ENCODE peak calls at places on chromosomes 3 and 15, in five cellular contexts. S, D, K, C and R are unnamed samples.

GRCh38 chr3:17801131-17801530 is 58.7 kb upstream of the TBC1D5 start:
- DNase-seq in S (no peak), K (no peak), D (no peak), C (no peak), R (no peak)

GRCh38 chr3:16865335-16865734 is 19.4 kb upstream of the PLCL2 start:
- DNase-seq in S (no peak), D (no peak), K (no peak), C (no peak), R (no peak)

GRCh38 chr3:42701371-42702065 is 1.1 kb downstream of the HHATL start:
- DNase-seq in C (no peak), S (peak), D (no peak), K (peak), R (peak)

GRCh38 chr15:92071030-92071644 is 217.6 kb downstream of the SLCO3A1 start:
- DNase-seq in D (no peak), K (no peak), S (no peak), C (no peak), R (no peak)

GRCh38 chr3:33331414-33331813 is 54.2 kb downstream of the FBXL2 start:
- DNase-seq in D (no peak), S (no peak), C (no peak), K (no peak), R (no peak)

GRCh38 chr3:51375571-51375970 is 9.5 kb upstream of the MANF start:
- DNase-seq in K (no peak), D (no peak), S (no peak), C (no peak), R (no peak)

GRCh38 chr3:119500265-119500664 is 1.9 kb downstream of the TIMMDC1 start:
- DNase-seq in C (no peak), K (no peak), S (no peak), D (no peak), R (no peak)

GRCh38 chr3:46087871-46088270 is 60.6 kb upstream of the XCR1 start:
- DNase-seq in K (peak), S (no peak), C (no peak), D (peak), R (peak)

GRCh38 chr3:14837188-14837587 is 18.4 kb downstream of the FGD5 start:
- DNase-seq in D (no peak), S (no peak), C (no peak), K (no peak), R (no peak)

GRCh38 chr3:32780735-32781210 is 37.0 kb upstream of the TRIM71 start:
- DNase-seq in S (peak), C (no peak), D (peak), K (peak), R (peak)

GRCh38 chr15:56978898-56979662 is 60.6 kb downstream of the TCF12 start:
- DNase-seq in K (no peak), S (peak), C (no peak), D (no peak), R (no peak)

GRCh38 chr3:191094057-191094456 is 105.0 kb upstream of the OSTN start:
- DNase-seq in K (no peak), D (no peak), S (peak), C (peak), R (no peak)

DNA sequence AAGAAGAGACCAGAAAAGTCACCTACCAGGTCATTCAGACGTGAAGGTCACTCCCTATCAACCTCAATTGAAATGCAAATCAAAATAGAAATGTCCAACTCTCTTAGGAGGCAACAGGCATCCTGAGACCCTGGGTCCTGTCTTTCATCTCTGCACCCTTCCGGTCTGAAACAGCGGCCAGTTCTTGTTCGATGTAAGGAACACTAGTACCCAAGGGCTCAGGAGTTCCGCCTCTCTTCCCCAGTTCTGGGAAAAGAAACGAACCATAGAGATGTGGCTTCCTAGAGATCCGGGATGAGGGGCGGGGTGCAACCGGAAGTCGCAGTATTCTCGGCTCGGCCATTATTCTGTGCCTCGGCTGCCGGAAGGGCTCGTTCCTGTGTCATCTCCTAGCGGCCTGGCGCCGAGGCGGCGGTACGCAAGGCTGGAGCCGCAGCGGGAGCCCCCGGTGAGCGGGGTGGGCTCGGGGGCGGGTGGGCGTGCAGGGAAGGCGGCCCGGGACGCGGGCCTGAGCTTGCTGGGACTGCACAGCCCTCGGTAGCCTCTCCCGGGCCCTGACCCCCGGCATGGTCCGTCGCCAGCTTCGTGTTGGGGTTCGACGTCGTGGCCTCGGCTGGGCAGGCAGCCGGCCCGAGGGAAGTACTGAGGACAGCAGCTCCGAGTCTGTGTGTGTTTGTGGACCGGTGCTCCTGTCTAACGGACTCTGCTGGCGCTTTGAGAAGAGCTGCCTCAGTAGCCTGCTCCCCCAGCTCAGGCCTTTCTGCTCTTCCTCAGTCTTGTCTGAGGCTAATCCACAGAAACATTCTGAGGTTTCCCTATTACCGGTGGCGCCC is at the start of gene ZNF197:
- DNase-seq in C (peak), D (peak), K (peak), S (peak), R (peak)
- TF ChIP-seq CTCF in C (peak), D (no peak), K (peak), S (no peak), R (no peak)

GRCh38 chr3:56042326-56042951 is 425.8 kb downstream of the ERC2 start:
- DNase-seq in S (peak), D (no peak), C (peak), K (peak), R (no peak)
- TF ChIP-seq CTCF in S (peak), D (no peak), C (peak), K (peak), R (no peak)

GRCh38 chr15:81002004-81002253 is 1.2 kb downstream of the TLNRD1 start:
- DNase-seq in S (no peak), C (no peak), K (no peak), D (no peak), R (no peak)

GRCh38 chr15:81001180-81002003 is 669 bp downstream of the TLNRD1 start:
- DNase-seq in K (peak), C (no peak), S (peak), D (peak), R (peak)

GRCh38 chr15:81003023-81003350 is 2.3 kb downstream of the TLNRD1 start:
- DNase-seq in C (no peak), D (no peak), S (no peak), K (no peak), R (no peak)

GRCh38 chr15:81000626-81001179 is at the start of gene TLNRD1:
- DNase-seq in K (peak), C (peak), S (peak), D (peak), R (peak)

GRCh38 chr15:81002254-81003022 is 1.7 kb downstream of the TLNRD1 start:
- DNase-seq in C (no peak), S (no peak), D (no peak), K (peak), R (no peak)
- TF ChIP-seq CTCF in C (no peak), S (no peak), D (no peak), K (no peak), R (no peak)

DNA sequence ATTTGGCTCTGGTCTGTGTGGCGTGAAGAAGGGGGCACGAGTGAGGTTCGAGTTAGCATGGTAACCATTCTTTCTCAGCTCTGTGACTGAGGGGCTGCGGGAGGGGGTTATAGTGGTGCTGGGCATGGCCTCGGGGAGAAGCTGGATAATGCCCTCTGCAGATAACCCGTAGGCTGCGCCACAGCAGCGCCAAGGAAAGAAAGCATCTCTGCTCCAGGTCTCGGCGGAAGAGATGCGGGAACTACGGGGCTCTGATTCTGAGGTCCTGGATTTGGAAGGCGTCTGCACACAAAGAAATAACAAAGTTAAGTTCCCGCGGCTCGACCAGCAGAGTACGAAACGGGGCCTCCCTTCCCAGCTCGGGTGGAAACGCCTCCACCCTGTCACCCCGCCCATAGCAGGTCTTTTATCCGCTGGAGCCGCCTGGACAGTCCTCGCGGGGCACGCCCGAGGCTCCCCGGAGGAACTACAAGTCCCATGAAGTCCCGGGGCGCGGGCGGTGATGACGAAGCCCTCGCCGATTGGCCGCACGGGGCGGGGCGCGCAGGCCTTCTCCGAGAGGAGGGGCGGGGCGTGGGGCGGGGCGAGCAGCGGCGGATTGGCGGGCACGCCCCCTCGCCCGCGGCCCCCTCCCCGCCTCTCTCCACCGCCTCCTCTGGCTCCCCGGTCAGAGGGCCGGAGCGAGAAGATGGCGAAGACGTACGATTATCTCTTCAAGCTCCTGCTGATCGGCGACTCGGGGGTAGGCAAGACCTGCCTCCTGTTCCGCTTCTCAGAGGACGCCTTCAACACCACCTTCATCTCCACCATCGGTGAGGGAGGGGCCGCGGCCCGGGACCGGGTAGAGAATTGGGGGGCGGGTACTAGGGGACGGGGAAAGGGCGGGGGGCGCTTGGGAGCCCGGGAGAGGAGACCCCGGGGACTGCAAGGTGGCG is at the start of gene RAB8B:
- DNase-seq in S (peak), C (peak), K (peak), D (peak), R (peak)
- TF ChIP-seq CTCF in S (no peak), C (no peak), K (no peak), D (peak), R (no peak)

GRCh38 chr3:134371542-134372324 is 2.5 kb downstream of the AMOTL2 start:
- DNase-seq in K (no peak), S (no peak), D (no peak), C (no peak), R (no peak)
- TF ChIP-seq CTCF in K (no peak), S (no peak), D (no peak), C (peak), R (no peak)

GRCh38 chr3:128203171-128203570 is 49.9 kb downstream of the EEFSEC start:
- DNase-seq in S (no peak), K (no peak), C (no peak), D (no peak), R (no peak)

GRCh38 chr3:128207953-128208352 is 54.7 kb downstream of the EEFSEC start:
- DNase-seq in K (no peak), S (no peak), C (no peak), D (no peak), R (no peak)

GRCh38 chr3:128201158-128201755 is 48.0 kb downstream of the EEFSEC start:
- DNase-seq in K (no peak), C (no peak), S (no peak), D (no peak), R (no peak)

GRCh38 chr3:128210711-128211110 is 57.4 kb downstream of the EEFSEC start:
- DNase-seq in C (no peak), S (no peak), D (no peak), K (no peak), R (no peak)

DNA sequence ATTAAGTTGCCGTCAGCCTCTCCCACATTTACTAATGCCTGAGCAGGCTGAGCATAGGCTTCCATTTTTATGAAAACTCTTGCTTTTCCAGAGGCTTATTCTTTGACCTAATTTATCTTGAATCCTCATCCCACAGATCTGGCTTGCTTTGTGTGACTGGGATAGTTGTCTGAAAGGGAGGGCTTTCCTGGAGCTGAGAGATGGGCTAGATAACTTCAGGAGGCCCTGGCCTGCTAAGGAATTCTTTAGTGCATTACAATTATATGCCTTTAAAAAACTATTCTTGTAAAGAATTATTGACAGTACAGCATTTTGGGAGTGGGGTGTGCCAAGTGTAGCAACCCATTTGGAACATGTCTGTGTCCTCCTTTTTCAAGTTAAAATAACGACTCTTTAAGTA is 52.3 kb downstream of the EEFSEC start:
- DNase-seq in S (no peak), K (no peak), D (no peak), C (no peak), R (no peak)
- TF ChIP-seq CTCF in S (no peak), K (no peak), D (no peak), C (no peak), R (no peak)

DNA sequence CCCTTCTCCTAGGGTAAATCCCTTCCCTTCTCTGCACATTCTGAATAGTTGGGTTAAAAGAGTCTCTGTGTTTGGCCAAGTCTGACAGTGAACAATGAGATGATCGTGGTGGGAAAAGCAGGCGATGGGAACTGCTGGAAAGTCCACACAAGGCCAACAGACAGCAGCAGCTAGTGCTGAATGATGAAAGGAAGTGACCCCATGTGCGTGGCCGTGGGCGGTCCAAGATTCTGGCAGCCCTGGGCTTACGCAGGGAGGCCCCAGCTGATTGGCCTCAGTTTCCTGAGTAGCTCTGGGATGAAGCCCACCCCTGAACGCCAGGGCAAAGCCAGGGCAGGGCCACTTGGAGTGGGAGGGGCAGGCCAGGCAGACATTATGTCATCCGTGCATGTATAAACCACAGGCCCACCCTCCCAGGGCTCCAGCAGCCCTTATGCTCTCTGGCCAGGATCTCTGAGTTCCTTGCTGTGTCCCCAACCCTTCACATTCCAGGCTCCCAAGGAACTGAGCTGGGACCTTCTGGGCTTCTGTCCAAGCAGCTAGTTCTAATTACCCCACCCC is 57.8 kb downstream of the CDC25A start:
- DNase-seq in C (peak), K (no peak), S (no peak), D (peak), R (no peak)
- TF ChIP-seq CTCF in C (no peak), K (no peak), S (no peak), D (no peak), R (no peak)